ENCODE peak calls at places on chromosomes 2 and 18, in four cellular contexts. J is upper lobe of right lung; X is left colon; K is stimulated activated CD8-positive, alpha-beta memory T cell treated with anti-CD3 and anti-CD28 coated beads, Interleukin-4, amount 100 ng/mL, for 1 hour. V is an unnamed sample.

GRCh38 chr2:6975988-6976387 is 58.8 kb downstream of the RNF144A start:
- DNase-seq in J (no peak), X (no peak), K (no peak), V (no peak)

GRCh38 chr2:56011624-56012023 is 88.0 kb upstream of the EFEMP1 start:
- DNase-seq in J (no peak), X (no peak), K (no peak), V (no peak)

GRCh38 chr2:186130678-186131511 is 355.2 kb upstream of the ZC3H15 start:
- DNase-seq in J (no peak), X (no peak), K (no peak), V (no peak)

GRCh38 chr2:148013879-148014278 is 6.7 kb downstream of the ORC4 start:
- DNase-seq in J (no peak), X (no peak), K (no peak), V (no peak)

GRCh38 chr2:28336264-28336992 is 56.2 kb upstream of the FOSL2 start:
- DNase-seq in J (peak), X (no peak), K (no peak), V (no peak)

GRCh38 chr18:47109049-47109448 is 41.3 kb downstream of the HDHD2 start:
- DNase-seq in J (no peak), X (no peak), K (no peak), V (peak)

GRCh38 chr2:1849450-1849849 is 105.1 kb upstream of the PXDN start:
- DNase-seq in J (peak), X (no peak), K (no peak), V (no peak)

GRCh38 chr18:48391863-48392262 is 17.3 kb downstream of the ZBTB7C start:
- DNase-seq in J (no peak), X (no peak), K (no peak), V (no peak)

GRCh38 chr2:57185568-57185967 is 861.0 kb upstream of the VRK2 start:
- DNase-seq in J (no peak), X (no peak), K (no peak), V (no peak)

GRCh38 chr2:148552675-148553331 is 91.7 kb upstream of the EPC2 start:
- DNase-seq in J (no peak), X (no peak), K (no peak), V (no peak)

GRCh38 chr2:11419781-11420180 is 46.2 kb downstream of the E2F6 start:
- DNase-seq in J (no peak), X (no peak), K (no peak), V (no peak)

GRCh38 chr2:102498414-102498813 is 25.4 kb downstream of the SLC9A4 start:
- DNase-seq in J (no peak), X (no peak), K (no peak), V (no peak)

GRCh38 chr2:71685073-71685848 is 231.9 kb downstream of the DYSF start:
- DNase-seq in J (peak), X (no peak), K (no peak), V (no peak)

V was measured in cerebellar nuclear complex.